ENCODE peak calls at places on chromosomes 13 and 19, in four cellular contexts. One of them, this sample, is unnamed.

GRCh38 chr13:23440821-23441608 is 7.5 kb upstream of the SACS start:
- DNase-seq in WTC11: no peak
- DNase-seq in stimulated activated CD4-positive, alpha-beta T cell treated with anti-CD3 and anti-CD28 coated beads, Interleukin-1b, Interleukin-23, amount 100 ng/mL, for 4 hours: no peak
- DNase-seq in SHP77: peak
- DNase-seq in this sample: no peak

GRCh38 chr19:32581704-32582164 is 744 bp downstream of the PDCD5 start:
- DNase-seq in WTC11: peak
- DNase-seq in stimulated activated CD4-positive, alpha-beta T cell treated with anti-CD3 and anti-CD28 coated beads, Interleukin-1b, Interleukin-23, amount 100 ng/mL, for 4 hours: no peak
- DNase-seq in SHP77: no peak
- DNase-seq in this sample: peak

GRCh38 chr13:93169980-93170379 is 56.6 kb upstream of the GPC6 start:
- DNase-seq in WTC11: no peak
- DNase-seq in stimulated activated CD4-positive, alpha-beta T cell treated with anti-CD3 and anti-CD28 coated beads, Interleukin-1b, Interleukin-23, amount 100 ng/mL, for 4 hours: no peak
- DNase-seq in SHP77: peak
- DNase-seq in this sample: no peak

GRCh38 chr13:71285700-71286099 is 581.3 kb downstream of the DACH1 start:
- DNase-seq in WTC11: no peak
- DNase-seq in stimulated activated CD4-positive, alpha-beta T cell treated with anti-CD3 and anti-CD28 coated beads, Interleukin-1b, Interleukin-23, amount 100 ng/mL, for 4 hours: no peak
- DNase-seq in SHP77: no peak
- DNase-seq in this sample: peak

GRCh38 chr13:44770951-44771350 is 194.8 kb upstream of the TSC22D1 start:
- DNase-seq in WTC11: no peak
- DNase-seq in stimulated activated CD4-positive, alpha-beta T cell treated with anti-CD3 and anti-CD28 coated beads, Interleukin-1b, Interleukin-23, amount 100 ng/mL, for 4 hours: no peak
- DNase-seq in SHP77: no peak
- DNase-seq in this sample: no peak

GRCh38 chr19:6767081-6767356 is 216 bp downstream of the SH2D3A start:
- DNase-seq in WTC11: no peak
- DNase-seq in stimulated activated CD4-positive, alpha-beta T cell treated with anti-CD3 and anti-CD28 coated beads, Interleukin-1b, Interleukin-23, amount 100 ng/mL, for 4 hours: no peak
- DNase-seq in SHP77: no peak
- DNase-seq in this sample: no peak

GRCh38 chr13:37869756-37870488 is at the start of gene TRPC4:
- DNase-seq in WTC11: peak
- DNase-seq in stimulated activated CD4-positive, alpha-beta T cell treated with anti-CD3 and anti-CD28 coated beads, Interleukin-1b, Interleukin-23, amount 100 ng/mL, for 4 hours: no peak
- DNase-seq in SHP77: peak
- DNase-seq in this sample: peak

GRCh38 chr13:90188237-90188636 is 1159.2 kb upstream of the MIR17HG start:
- DNase-seq in WTC11: no peak
- DNase-seq in stimulated activated CD4-positive, alpha-beta T cell treated with anti-CD3 and anti-CD28 coated beads, Interleukin-1b, Interleukin-23, amount 100 ng/mL, for 4 hours: no peak
- DNase-seq in SHP77: no peak
- DNase-seq in this sample: no peak

GRCh38 chr19:9296336-9296735 is 13.3 kb downstream of the ZNF699 start:
- DNase-seq in WTC11: no peak
- DNase-seq in stimulated activated CD4-positive, alpha-beta T cell treated with anti-CD3 and anti-CD28 coated beads, Interleukin-1b, Interleukin-23, amount 100 ng/mL, for 4 hours: no peak
- DNase-seq in SHP77: no peak
- DNase-seq in this sample: no peak